ENCODE peak calls at places on chromosomes 13 and 19, in seven cellular contexts. S is Peyer's patch, H is right cardiac atrium, L is ascending aorta, K is adrenal gland, X is right lobe of liver, Q is IMR-90. N is an unnamed sample.

GRCh38 chr13:83449666-83450395 is 432.4 kb downstream of the SLITRK1 start:
- DNase-seq in S (no peak), X (no peak), K (no peak), Q (peak; percentile 62), L (no peak), H (no peak), N (no peak)

GRCh38 chr13:19181621-19182485 is at the start of gene TUBA3C:
- DNase-seq in K (no peak), X (no peak), H (no peak), Q (no peak), S (no peak), L (no peak), N (no peak)

GRCh38 chr19:47280183-47280797 is 5.6 kb downstream of the INAFM1 start:
- DNase-seq in K (no peak), Q (no peak), H (no peak), L (no peak), S (no peak), X (no peak), N (peak; percentile 57)

GRCh38 chr13:94660695-94661324 is 51.5 kb downstream of the SOX21 start:
- DNase-seq in X (no peak), L (no peak), S (no peak), K (no peak), H (no peak), Q (peak; percentile 41), N (no peak)

GRCh38 chr13:29576581-29576980 is 18.9 kb downstream of the SLC7A1 start:
- DNase-seq in Q (no peak), L (no peak), K (no peak), X (no peak), H (no peak), S (no peak), N (no peak)

GRCh38 chr13:70108276-70108845 is at the start of gene KLHL1:
- DNase-seq in X (no peak), L (no peak), K (no peak), S (no peak), Q (no peak), H (no peak), N (no peak)

GRCh38 chr13:69950160-69950559 is 157.5 kb upstream of the ATXN8OS start:
- DNase-seq in S (no peak), X (no peak), Q (no peak), K (no peak), H (no peak), L (no peak), N (no peak)

GRCh38 chr19:15629003-15629880 is 11.5 kb upstream of the CYP4F3 start:
- DNase-seq in Q (peak; percentile 19), X (peak; percentile 87), S (peak; percentile 94), L (peak; percentile 86), K (peak; percentile 78), H (peak; percentile 76), N (peak; percentile 83)

GRCh38 chr19:45865269-45865948 is 1.3 kb downstream of the FOXA3 start:
- DNase-seq in Q (no peak), H (no peak), K (no peak), S (no peak), X (peak; percentile 72), L (no peak), N (no peak)

GRCh38 chr19:51158474-51159129 is 16.5 kb downstream of the SIGLEC7 start:
- DNase-seq in X (no peak), H (peak; percentile 48), Q (peak; percentile 7), L (peak; percentile 74), K (peak; percentile 52), S (no peak), N (peak; percentile 65)

GRCh38 chr13:113886561-113887112 is 22.8 kb upstream of the GAS6 start:
- DNase-seq in L (no peak), X (no peak), S (no peak), K (no peak), Q (no peak), H (no peak), N (no peak)

GRCh38 chr19:45306040-45306439 is 16.6 kb downstream of the CKM start:
- DNase-seq in K (no peak), S (no peak), X (no peak), L (no peak), H (no peak), Q (no peak), N (no peak)

GRCh38 chr13:74768521-74769090 is 634.4 kb upstream of the KLF12 start:
- DNase-seq in Q (no peak), X (no peak), S (no peak), K (no peak), H (no peak), L (no peak), N (no peak)

GRCh38 chr13:46559272-46559805 is 6.4 kb downstream of the LRCH1 start:
- DNase-seq in Q (no peak), L (no peak), H (no peak), K (no peak), S (no peak), X (no peak), N (no peak)

GRCh38 chr19:7366701-7367420 is 18.1 kb downstream of the ARHGEF18 start:
- DNase-seq in K (no peak), H (no peak), Q (peak; percentile 33), L (no peak), S (peak; percentile 14), X (no peak), N (no peak)

GRCh38 chr19:4578552-4579248 is 19.2 kb upstream of the SEMA6B start:
- DNase-seq in X (no peak), L (no peak), K (no peak), S (no peak), Q (no peak), H (no peak), N (no peak)

GRCh38 chr19:37551123-37551993 is 43.2 kb downstream of the ZNF571 start:
- DNase-seq in Q (peak; percentile 44), K (no peak), H (peak; percentile 33), S (peak; percentile 64), X (no peak), L (no peak), N (peak; percentile 32)

GRCh38 chr13:42894765-42895181 is 97.3 kb downstream of the EPSTI1 start:
- DNase-seq in H (no peak), X (no peak), Q (peak; percentile 36), S (no peak), K (peak; percentile 84), L (no peak), N (no peak)

GRCh38 chr13:113882266-113882627 is 18.4 kb upstream of the GAS6 start:
- DNase-seq in S (no peak), K (peak; percentile 25), L (no peak), Q (no peak), H (peak; percentile 77), X (no peak), N (no peak)

DNA sequence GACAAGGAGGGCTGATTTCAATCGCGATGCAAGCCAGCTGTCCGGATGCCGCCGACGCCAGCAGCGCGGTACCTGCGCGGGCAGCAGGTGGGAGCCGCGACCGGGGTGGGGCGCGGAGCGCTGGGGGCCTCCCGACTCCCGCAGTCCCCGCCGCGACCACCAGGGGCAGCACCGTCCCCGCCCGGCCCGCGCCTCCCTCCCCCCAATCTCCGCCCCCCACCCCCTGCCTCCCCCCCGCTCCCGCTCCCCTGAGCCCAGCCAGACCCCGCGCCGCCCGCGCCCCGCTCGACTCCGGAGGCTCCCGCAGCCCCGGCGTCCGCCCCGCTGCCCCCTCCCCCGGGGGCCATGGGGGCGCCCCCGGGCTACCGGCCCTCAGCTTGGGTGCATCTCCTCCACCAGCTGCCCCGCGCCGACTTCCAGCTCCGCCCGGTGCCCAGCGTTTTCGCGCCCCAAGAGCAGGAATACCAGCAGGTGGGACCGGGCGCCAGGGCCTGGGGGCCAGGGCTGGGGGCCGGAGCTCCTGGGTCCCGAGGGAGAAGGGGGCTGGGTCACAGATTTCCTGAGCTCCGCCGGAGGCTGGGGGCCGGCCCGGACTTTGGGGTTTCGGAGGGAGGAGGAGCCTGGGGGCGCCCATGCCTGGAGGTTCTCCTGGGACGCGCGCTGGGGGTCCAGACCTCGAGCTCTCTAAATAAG is at the start of gene TTYH1:
- DNase-seq in S (no peak), H (no peak), K (no peak), L (no peak), Q (no peak), X (no peak), N (no peak)
- H3K27ac ChIP-seq in S (no peak within 1 kb of the TSS), H (no peak within 1 kb of the TSS), K (no peak within 1 kb of the TSS), L (no peak within 1 kb of the TSS), Q (no peak within 1 kb of the TSS), X (no peak within 1 kb of the TSS), N (no peak within 1 kb of the TSS)

DNA sequence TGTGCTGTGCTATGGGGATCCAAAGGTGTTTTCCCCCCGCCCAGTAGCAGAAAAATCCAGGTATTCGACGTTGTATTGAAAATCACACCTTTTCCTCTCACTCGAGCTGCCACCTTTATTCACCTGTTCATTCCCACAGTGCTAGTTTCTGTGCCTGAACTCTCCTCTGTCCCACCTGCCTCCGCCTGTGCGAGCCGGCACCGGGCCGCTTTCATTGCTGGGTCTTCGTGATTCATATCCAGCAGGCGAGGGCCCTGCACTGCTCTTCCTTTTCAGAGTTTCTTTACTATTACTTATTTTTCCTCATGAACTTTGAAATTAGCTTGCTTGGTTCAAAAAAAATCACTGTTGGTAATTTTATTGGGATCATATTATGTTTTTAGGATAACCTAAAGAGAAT is 42.4 kb upstream of the SOX1 start:
- DNase-seq in L (no peak), Q (no peak), X (no peak), S (no peak), K (no peak), H (no peak), N (no peak)
- H3K27me3 ChIP-seq in L (no peaks in the 10 kb centered on the region), Q (no peaks in the 10 kb centered on the region), X (no peaks in the 10 kb centered on the region), S (no peaks in the 10 kb centered on the region), K (peaks cover 9% of the 10 kb centered on the region), H (no peaks in the 10 kb centered on the region), N (no peaks in the 10 kb centered on the region)

GRCh38 chr19:43774103-43774939 is 6.5 kb downstream of the KCNN4 start:
- DNase-seq in H (peak; percentile 79), L (no peak), S (peak; percentile 79), X (peak; percentile 70), K (peak; percentile 71), Q (peak; percentile 58), N (no peak)

GRCh38 chr19:43776285-43776684 is 4.5 kb downstream of the KCNN4 start:
- DNase-seq in L (no peak), K (no peak), S (peak; percentile 36), H (no peak), Q (no peak), X (no peak), N (no peak)

GRCh38 chr19:43775299-43775890 is 5.4 kb downstream of the KCNN4 start:
- DNase-seq in Q (no peak), H (no peak), K (no peak), L (no peak), X (no peak), S (peak; percentile 13), N (no peak)

GRCh38 chr19:43777163-43777700 is 3.5 kb downstream of the KCNN4 start:
- DNase-seq in Q (peak; percentile 36), K (no peak), X (no peak), S (peak; percentile 37), L (no peak), H (no peak), N (no peak)

GRCh38 chr19:43773725-43774102 is 7.1 kb downstream of the KCNN4 start:
- DNase-seq in Q (no peak), X (no peak), L (no peak), S (no peak), K (no peak), H (no peak), N (no peak)
- H3K27ac ChIP-seq in Q (no peak overlapping the region), X (no peak overlapping the region), L (no peak overlapping the region), S (no peak overlapping the region), K (no peak overlapping the region), H (no peak overlapping the region), N (no peak overlapping the region)

DNA sequence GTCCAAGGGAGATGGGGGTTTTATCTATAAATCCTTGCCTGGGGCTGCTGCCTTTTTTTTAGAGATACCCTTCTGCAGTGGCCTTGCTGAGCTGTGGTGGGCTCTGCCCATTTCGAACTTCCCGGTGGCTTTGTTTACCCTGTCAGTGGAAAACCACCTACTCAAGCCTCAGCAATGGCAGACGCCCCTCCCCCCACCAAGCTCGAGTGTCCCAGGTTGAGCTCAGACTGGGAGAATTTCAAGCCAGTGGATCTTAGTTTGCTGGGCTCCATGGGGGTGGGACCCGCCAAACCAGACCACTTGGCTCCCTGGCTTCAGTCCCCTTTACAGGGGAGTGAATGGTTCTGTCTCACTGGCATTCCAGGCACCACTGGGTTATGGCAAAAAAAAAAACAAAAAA is 21.6 kb downstream of the LGALS13 start:
- DNase-seq in Q (no peak), K (no peak), L (no peak), X (no peak), S (no peak), H (no peak), N (no peak)
- H3K27me3 ChIP-seq in Q (no peaks in the 10 kb centered on the region), K (no peaks in the 10 kb centered on the region), L (no peaks in the 10 kb centered on the region), X (no peaks in the 10 kb centered on the region), S (no peaks in the 10 kb centered on the region), H (no peaks in the 10 kb centered on the region), N (no peaks in the 10 kb centered on the region)